ENCODE peak calls at places on chromosomes 5 and 9, in five cellular contexts. One of them, this sample, is unnamed.

GRCh38 chr9:114397848-114398605 is 10.2 kb upstream of the AKNA start:
- DNase-seq in breast epithelium: peak; percentile 98
- DNase-seq in tibial nerve: peak; percentile 96
- DNase-seq in body of pancreas: peak; percentile 97
- DNase-seq in sigmoid colon: peak; percentile 99
- DNase-seq in this sample: peak; percentile 98

GRCh38 chr9:35108946-35109575 is 6.1 kb upstream of the STOML2 start:
- DNase-seq in breast epithelium: no peak
- DNase-seq in tibial nerve: no peak
- DNase-seq in body of pancreas: no peak
- DNase-seq in sigmoid colon: no peak
- DNase-seq in this sample: no peak

GRCh38 chr5:24788829-24789509 is 144.2 kb upstream of the CDH10 start:
- DNase-seq in breast epithelium: no peak
- DNase-seq in tibial nerve: no peak
- DNase-seq in body of pancreas: no peak
- DNase-seq in sigmoid colon: no peak
- DNase-seq in this sample: no peak

GRCh38 chr5:1324301-1324700 is 20.6 kb downstream of the CLPTM1L start:
- DNase-seq in breast epithelium: no peak
- DNase-seq in tibial nerve: no peak
- DNase-seq in body of pancreas: peak; percentile 6
- DNase-seq in sigmoid colon: peak; percentile 37
- DNase-seq in this sample: no peak

GRCh38 chr5:13359326-13359725 is 585.2 kb downstream of the DNAH5 start:
- DNase-seq in breast epithelium: no peak
- DNase-seq in tibial nerve: no peak
- DNase-seq in body of pancreas: no peak
- DNase-seq in sigmoid colon: no peak
- DNase-seq in this sample: no peak

GRCh38 chr5:117455236-117456233 is 880.9 kb upstream of the SEMA6A start:
- DNase-seq in breast epithelium: no peak
- DNase-seq in tibial nerve: no peak
- DNase-seq in body of pancreas: peak; percentile 71
- DNase-seq in sigmoid colon: no peak
- DNase-seq in this sample: peak; percentile 8

GRCh38 chr5:124902097-124902821 is 155.8 kb upstream of the ZNF608 start:
- DNase-seq in breast epithelium: no peak
- DNase-seq in tibial nerve: no peak
- DNase-seq in body of pancreas: no peak
- DNase-seq in sigmoid colon: no peak
- DNase-seq in this sample: no peak

GRCh38 chr9:93302586-93303257 is 118.8 kb downstream of the WNK2 start:
- DNase-seq in breast epithelium: peak; percentile 17
- DNase-seq in tibial nerve: peak; percentile 47
- DNase-seq in body of pancreas: peak; percentile 76
- DNase-seq in sigmoid colon: peak; percentile 68
- DNase-seq in this sample: peak; percentile 23

GRCh38 chr5:93604119-93604963 is 21.3 kb downstream of the NR2F1 start:
- DNase-seq in breast epithelium: no peak
- DNase-seq in tibial nerve: no peak
- DNase-seq in body of pancreas: no peak
- DNase-seq in sigmoid colon: peak; percentile 71
- DNase-seq in this sample: no peak

GRCh38 chr5:135356522-135357318 is 42.3 kb downstream of the MACROH2A1 start:
- DNase-seq in breast epithelium: no peak
- DNase-seq in tibial nerve: peak; percentile 75
- DNase-seq in body of pancreas: peak; percentile 32
- DNase-seq in sigmoid colon: peak; percentile 89
- DNase-seq in this sample: peak; percentile 70

GRCh38 chr5:88355490-88356050 is 86.9 kb upstream of the TMEM161B start:
- DNase-seq in breast epithelium: no peak
- DNase-seq in tibial nerve: no peak
- DNase-seq in body of pancreas: no peak
- DNase-seq in sigmoid colon: no peak
- DNase-seq in this sample: no peak

GRCh38 chr5:77437194-77437593 is 54.9 kb downstream of the WDR41 start:
- DNase-seq in breast epithelium: no peak
- DNase-seq in tibial nerve: no peak
- DNase-seq in body of pancreas: no peak
- DNase-seq in sigmoid colon: no peak
- DNase-seq in this sample: no peak

GRCh38 chr5:115829913-115830312 is 11.5 kb downstream of the ATG12 start:
- DNase-seq in breast epithelium: no peak
- DNase-seq in tibial nerve: no peak
- DNase-seq in body of pancreas: no peak
- DNase-seq in sigmoid colon: no peak
- DNase-seq in this sample: no peak

GRCh38 chr5:38672059-38672791 is 115.8 kb upstream of the LIFR start:
- DNase-seq in breast epithelium: no peak
- DNase-seq in tibial nerve: no peak
- DNase-seq in body of pancreas: no peak
- DNase-seq in sigmoid colon: no peak
- DNase-seq in this sample: no peak

GRCh38 chr9:96441798-96442445 is 8.0 kb upstream of the HABP4 start:
- DNase-seq in breast epithelium: no peak
- DNase-seq in tibial nerve: no peak
- DNase-seq in body of pancreas: no peak
- DNase-seq in sigmoid colon: no peak
- DNase-seq in this sample: no peak

GRCh38 chr9:70979971-70980370 is 141.4 kb downstream of the TRPM3 start:
- DNase-seq in breast epithelium: no peak
- DNase-seq in tibial nerve: no peak
- DNase-seq in body of pancreas: no peak
- DNase-seq in sigmoid colon: no peak
- DNase-seq in this sample: no peak

GRCh38 chr9:89436963-89437625 is 60.8 kb downstream of the SEMA4D start:
- DNase-seq in breast epithelium: peak; percentile 20
- DNase-seq in tibial nerve: no peak
- DNase-seq in body of pancreas: no peak
- DNase-seq in sigmoid colon: no peak
- DNase-seq in this sample: no peak

GRCh38 chr9:106707722-106708121 is 155.2 kb upstream of the ZNF462 start:
- DNase-seq in breast epithelium: no peak
- DNase-seq in tibial nerve: no peak
- DNase-seq in body of pancreas: no peak
- DNase-seq in sigmoid colon: no peak
- DNase-seq in this sample: peak; percentile 41

GRCh38 chr5:1270933-1271914 is 23.6 kb downstream of the TERT start:
- DNase-seq in breast epithelium: no peak
- DNase-seq in tibial nerve: no peak
- DNase-seq in body of pancreas: no peak
- DNase-seq in sigmoid colon: no peak
- DNase-seq in this sample: no peak

GRCh38 chr9:38047301-38048251 is 21.5 kb downstream of the SHB start:
- DNase-seq in breast epithelium: peak; percentile 88
- DNase-seq in tibial nerve: no peak
- DNase-seq in body of pancreas: peak; percentile 84
- DNase-seq in sigmoid colon: peak; percentile 80
- DNase-seq in this sample: no peak

GRCh38 chr5:78527925-78528324 is 120.6 kb downstream of the LHFPL2 start:
- DNase-seq in breast epithelium: no peak
- DNase-seq in tibial nerve: no peak
- DNase-seq in body of pancreas: no peak
- DNase-seq in sigmoid colon: no peak
- DNase-seq in this sample: no peak

GRCh38 chr5:115243412-115243811 is 19.3 kb downstream of the PGGT1B start:
- DNase-seq in breast epithelium: no peak
- DNase-seq in tibial nerve: no peak
- DNase-seq in body of pancreas: no peak
- DNase-seq in sigmoid colon: no peak
- DNase-seq in this sample: no peak

GRCh38 chr9:114050226-114050568 is 27.9 kb downstream of the AMBP start:
- DNase-seq in breast epithelium: no peak
- DNase-seq in tibial nerve: no peak
- DNase-seq in body of pancreas: peak; percentile 3
- DNase-seq in sigmoid colon: no peak
- DNase-seq in this sample: no peak

GRCh38 chr9:16571127-16571848 is 299.2 kb downstream of the BNC2 start:
- DNase-seq in breast epithelium: no peak
- DNase-seq in tibial nerve: no peak
- DNase-seq in body of pancreas: no peak
- DNase-seq in sigmoid colon: no peak
- DNase-seq in this sample: peak; percentile 67

GRCh38 chr5:4553968-4554367 is 586.2 kb upstream of the ADAMTS16 start:
- DNase-seq in breast epithelium: no peak
- DNase-seq in tibial nerve: no peak
- DNase-seq in body of pancreas: no peak
- DNase-seq in sigmoid colon: no peak
- DNase-seq in this sample: no peak

GRCh38 chr5:1223278-1223670 is 1.9 kb upstream of the SLC6A18 start:
- DNase-seq in breast epithelium: no peak
- DNase-seq in tibial nerve: no peak
- DNase-seq in body of pancreas: no peak
- DNase-seq in sigmoid colon: no peak
- DNase-seq in this sample: no peak

GRCh38 chr5:6718161-6718681 is 5.0 kb downstream of the TENT4A start:
- DNase-seq in breast epithelium: peak; percentile 7
- DNase-seq in tibial nerve: no peak
- DNase-seq in body of pancreas: no peak
- DNase-seq in sigmoid colon: no peak
- DNase-seq in this sample: no peak

GRCh38 chr5:167254150-167254549 is 1037.3 kb upstream of the WWC1 start:
- DNase-seq in breast epithelium: no peak
- DNase-seq in tibial nerve: no peak
- DNase-seq in body of pancreas: no peak
- DNase-seq in sigmoid colon: no peak
- DNase-seq in this sample: no peak

GRCh38 chr9:134162926-134163373 is 1.4 kb downstream of the RNU6ATAC start:
- DNase-seq in breast epithelium: no peak
- DNase-seq in tibial nerve: no peak
- DNase-seq in body of pancreas: no peak
- DNase-seq in sigmoid colon: no peak
- DNase-seq in this sample: no peak

GRCh38 chr5:73693573-73694061 is 67.6 kb downstream of the ARHGEF28 start:
- DNase-seq in breast epithelium: no peak
- DNase-seq in tibial nerve: no peak
- DNase-seq in body of pancreas: peak; percentile 48
- DNase-seq in sigmoid colon: no peak
- DNase-seq in this sample: no peak

DNA sequence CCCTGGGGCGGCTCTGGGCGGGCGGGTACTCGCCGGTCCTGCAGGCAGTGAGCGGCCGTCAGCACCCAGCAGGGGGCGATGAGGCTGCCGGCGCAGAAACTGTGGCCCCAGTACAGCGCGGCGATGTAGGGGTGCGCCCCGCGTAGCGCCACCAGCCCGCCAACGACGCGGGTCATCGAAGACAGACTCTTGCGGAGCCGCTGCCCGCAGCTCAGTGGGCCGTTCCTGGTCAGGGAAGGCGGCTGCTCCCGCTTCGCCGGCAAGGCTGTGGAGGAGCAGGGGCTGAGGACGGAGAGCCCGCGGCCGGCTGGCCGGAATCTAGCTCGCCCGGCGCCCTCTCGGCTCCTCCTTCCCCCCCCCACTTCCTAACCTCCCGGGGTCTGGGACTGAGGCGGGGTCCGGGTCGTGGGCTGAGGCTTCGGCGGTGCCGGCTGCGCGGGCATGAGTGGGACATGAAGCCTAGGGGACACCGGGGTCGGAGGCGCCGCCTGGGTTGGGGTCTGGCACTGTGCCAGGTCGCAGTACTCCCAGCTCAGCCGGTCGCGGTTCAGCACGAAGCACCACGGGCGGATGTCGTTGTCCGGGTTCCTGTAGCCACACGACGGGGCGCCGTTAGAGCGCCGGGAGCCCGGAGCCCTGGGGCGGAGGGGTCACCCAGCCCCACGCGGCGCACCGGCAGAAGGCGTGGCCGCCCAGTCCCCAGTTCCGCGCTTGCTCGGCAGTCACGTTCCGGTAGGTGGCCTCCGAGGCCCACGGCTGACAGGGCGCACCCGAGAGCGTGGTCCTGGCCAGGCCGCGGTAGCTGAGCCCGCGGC is 3.6 kb upstream of the PFN3 start:
- DNase-seq in breast epithelium: peak; percentile 77
- DNase-seq in tibial nerve: peak; percentile 61
- DNase-seq in body of pancreas: peak; percentile 84
- DNase-seq in sigmoid colon: peak; percentile 93
- DNase-seq in this sample: peak; percentile 80
- TF ChIP-seq CTCF in breast epithelium: peak; percentile 82
- TF ChIP-seq CTCF in tibial nerve: peak; percentile 78
- TF ChIP-seq CTCF in body of pancreas: peak; percentile 66
- TF ChIP-seq CTCF in sigmoid colon: peak; percentile 45
- TF ChIP-seq CTCF in this sample: peak; percentile 84

GRCh38 chr5:140564196-140565023 is at the start of the genes APBB3 and SLC35A4:
- DNase-seq in breast epithelium: peak; percentile 97
- DNase-seq in tibial nerve: peak; percentile 96
- DNase-seq in body of pancreas: peak; percentile 95
- DNase-seq in sigmoid colon: peak; percentile 99
- DNase-seq in this sample: peak; percentile 97
- TF ChIP-seq POLR2A in breast epithelium: peak; percentile 67
- TF ChIP-seq POLR2A in tibial nerve: peak; percentile 91
- TF ChIP-seq POLR2A in body of pancreas: peak; percentile 96
- TF ChIP-seq POLR2A in sigmoid colon: peak; percentile 88
- TF ChIP-seq POLR2A in this sample: peak; percentile 76

DNA sequence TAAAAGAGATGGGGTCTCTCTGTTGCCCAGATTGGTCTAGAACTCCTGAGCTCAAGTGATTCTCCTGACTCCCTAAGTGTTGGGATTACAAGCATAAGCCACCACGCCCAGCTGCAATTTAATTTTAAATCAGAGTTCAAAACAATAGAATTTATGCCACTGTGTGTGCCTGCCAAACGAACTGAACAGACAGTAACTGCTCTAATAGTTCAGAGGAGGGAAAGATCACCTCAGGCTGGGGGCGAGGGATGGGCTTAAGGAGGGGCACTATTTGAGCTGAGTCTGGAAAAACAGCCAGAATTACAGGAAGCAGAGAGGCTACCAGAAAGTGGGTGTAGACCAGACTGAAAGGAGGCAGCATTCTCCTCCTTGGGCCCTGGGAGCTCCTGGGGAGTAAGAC is 12.2 kb downstream of the NOL6 start:
- DNase-seq in breast epithelium: no peak
- DNase-seq in tibial nerve: no peak
- DNase-seq in body of pancreas: no peak
- DNase-seq in sigmoid colon: no peak
- DNase-seq in this sample: no peak
- TF ChIP-seq CTCF in breast epithelium: no peak
- TF ChIP-seq CTCF in tibial nerve: no peak
- TF ChIP-seq CTCF in body of pancreas: no peak
- TF ChIP-seq CTCF in sigmoid colon: no peak
- TF ChIP-seq CTCF in this sample: no peak

GRCh38 chr9:107710552-107710951 is 221.0 kb upstream of the KLF4 start:
- DNase-seq in breast epithelium: no peak
- DNase-seq in tibial nerve: no peak
- DNase-seq in body of pancreas: no peak
- DNase-seq in sigmoid colon: no peak
- DNase-seq in this sample: no peak

GRCh38 chr9:107712390-107712789 is 222.8 kb upstream of the KLF4 start:
- DNase-seq in breast epithelium: no peak
- DNase-seq in tibial nerve: no peak
- DNase-seq in body of pancreas: no peak
- DNase-seq in sigmoid colon: no peak
- DNase-seq in this sample: no peak

GRCh38 chr9:107708786-107709185 is 219.2 kb upstream of the KLF4 start:
- DNase-seq in breast epithelium: no peak
- DNase-seq in tibial nerve: no peak
- DNase-seq in body of pancreas: no peak
- DNase-seq in sigmoid colon: no peak
- DNase-seq in this sample: no peak

GRCh38 chr9:107710988-107711387 is 221.4 kb upstream of the KLF4 start:
- DNase-seq in breast epithelium: no peak
- DNase-seq in tibial nerve: no peak
- DNase-seq in body of pancreas: no peak
- DNase-seq in sigmoid colon: no peak
- DNase-seq in this sample: no peak

GRCh38 chr9:107711528-107711927 is 222.0 kb upstream of the KLF4 start:
- DNase-seq in breast epithelium: peak; percentile 26
- DNase-seq in tibial nerve: no peak
- DNase-seq in body of pancreas: no peak
- DNase-seq in sigmoid colon: no peak
- DNase-seq in this sample: peak; percentile 36
- TF ChIP-seq POLR2A in breast epithelium: no peak
- TF ChIP-seq POLR2A in tibial nerve: no peak
- TF ChIP-seq POLR2A in body of pancreas: no peak
- TF ChIP-seq POLR2A in sigmoid colon: no peak
- TF ChIP-seq POLR2A in this sample: no peak